ENCODE peak calls at places on chromosome 19, in four cellular contexts. K is Peyer's patch; S is CD4-positive, alpha-beta memory T cell; H is tibial nerve. A is an unnamed sample. For H3K4me1, the result is how much of the 10 kb centered on the place peaks cover.

GRCh38 chr19:4057913-4058695 is 8.6 kb downstream of the ZBTB7A start:
- DNase-seq in K (peak), S (no peak), H (peak), A (no peak)

GRCh38 chr19:28878862-28879566 is 333.9 kb downstream of the UQCRFS1 start:
- DNase-seq in K (no peak), S (peak), H (peak), A (peak)

GRCh38 chr19:7851623-7852500 is 21.8 kb downstream of the EVI5L start:
- DNase-seq in K (peak), S (no peak), H (no peak), A (no peak)

GRCh38 chr19:45826934-45827333 is 11.8 kb upstream of the RSPH6A start:
- DNase-seq in K (no peak), S (no peak), H (no peak), A (no peak)

GRCh38 chr19:54164369-54165068 is 5.0 kb upstream of the LENG1 start:
- DNase-seq in K (peak), S (peak), H (peak), A (peak)

GRCh38 chr19:4932711-4933110 is 23.4 kb downstream of the UHRF1 start:
- DNase-seq in K (no peak), S (no peak), H (no peak), A (no peak)

GRCh38 chr19:1672038-1672768 is 19.8 kb upstream of the TCF3 start:
- DNase-seq in K (peak), S (peak), H (no peak), A (peak)

GRCh38 chr19:55447421-55448174 is 4.5 kb upstream of the SHISA7 start:
- DNase-seq in K (no peak), S (no peak), H (no peak), A (no peak)

GRCh38 chr19:1136201-1136600 is 32.4 kb downstream of the GPX4 start:
- DNase-seq in K (peak), S (no peak), H (no peak), A (no peak)

GRCh38 chr19:54674021-54674617 is 11.3 kb downstream of the LILRB4 start:
- DNase-seq in K (no peak), S (no peak), H (no peak), A (no peak)

GRCh38 chr19:1131718-1132552 is 28.1 kb downstream of the GPX4 start:
- DNase-seq in K (peak), S (peak), H (peak), A (peak)

GRCh38 chr19:19540707-19541515 is 2.8 kb downstream of the CILP2 start:
- DNase-seq in K (peak), S (peak), H (no peak), A (peak)

GRCh38 chr19:14277608-14278007 is 71.6 kb upstream of the ADGRL1 start:
- DNase-seq in K (no peak), S (no peak), H (no peak), A (no peak)

GRCh38 chr19:5259750-5260149 is 80.9 kb downstream of the PTPRS start:
- DNase-seq in K (no peak), S (no peak), H (no peak), A (no peak)

GRCh38 chr19:5664515-5664914 is 15.8 kb downstream of the MICOS13 start:
- DNase-seq in K (no peak), S (no peak), H (no peak), A (no peak)

GRCh38 chr19:10126213-10126639 is 6.5 kb upstream of the EIF3G start:
- DNase-seq in K (no peak), S (no peak), H (no peak), A (no peak)

DNA sequence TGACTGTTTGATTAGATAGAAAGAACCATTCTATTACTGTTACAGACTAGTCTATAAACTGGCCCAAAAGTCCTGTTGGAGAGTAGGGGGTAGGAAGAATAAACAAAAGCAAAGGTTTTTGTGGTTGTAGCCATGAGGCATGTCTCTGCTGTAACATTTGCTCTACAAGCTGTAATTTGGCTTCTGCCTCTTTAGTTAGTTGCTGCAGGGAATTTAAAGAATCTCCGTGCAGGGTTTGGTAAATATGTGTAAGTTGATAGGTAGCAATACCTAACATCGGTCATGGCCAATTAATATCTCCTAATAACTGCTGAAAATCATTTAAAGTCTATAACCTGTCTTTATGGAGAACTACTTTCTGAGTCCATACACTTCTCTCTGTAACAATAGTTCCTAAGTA is 13.0 kb downstream of the FPR3 start:
- DNase-seq in K (no peak), S (no peak), H (no peak), A (no peak)
- H3K4me1 ChIP-seq in K (under half), S (under half), H (under half), A (under half)

GRCh38 chr19:47661161-47661560 is 52.1 kb upstream of the EHD2 start:
- DNase-seq in K (no peak), S (no peak), H (no peak), A (no peak)

GRCh38 chr19:47661571-47661970 is 51.7 kb upstream of the EHD2 start:
- DNase-seq in K (no peak), S (no peak), H (no peak), A (no peak)

GRCh38 chr19:47660435-47660832 is 51.5 kb downstream of the BICRA start:
- DNase-seq in K (peak), S (no peak), H (no peak), A (no peak)

GRCh38 chr19:47663911-47664771 is 49.1 kb upstream of the EHD2 start:
- DNase-seq in K (peak), S (no peak), H (peak), A (no peak)

GRCh38 chr19:47663435-47663910 is 49.7 kb upstream of the EHD2 start:
- DNase-seq in K (no peak), S (no peak), H (no peak), A (no peak)
- H3K4me3 ChIP-seq in K (no peak), S (no peak), H (no peak), A (no peak)

GRCh38 chr19:16888629-16889371 is at the start of gene F2RL3:
- DNase-seq in K (peak), S (no peak), H (no peak), A (no peak)
- H3K27ac ChIP-seq in K (peak), S (no peak), H (no peak), A (no peak)

GRCh38 chr19:15286688-15287355 is 45.5 kb downstream of the BRD4 start:
- DNase-seq in K (no peak), S (no peak), H (no peak), A (no peak)
- H3K4me1 ChIP-seq in K (half or more), S (half or more), H (half or more), A (half or more)

GRCh38 chr19:50719119-50719435 is 525 bp downstream of the SHANK1 start:
- DNase-seq in K (no peak), S (no peak), H (no peak), A (no peak)
- H3K4me3 ChIP-seq in K (no peak), S (no peak), H (peak), A (no peak)

GRCh38 chr19:35024095-35024494 is 6.2 kb upstream of the SCN1B start:
- DNase-seq in K (no peak), S (no peak), H (no peak), A (no peak)
- H3K27ac ChIP-seq in K (no peak), S (no peak), H (no peak), A (no peak)

A was measured in CD4-positive, CD25-positive, alpha-beta regulatory T cell.